ENCODE peak calls at places on chromosome 16, in nine cellular contexts. D is HCT116, P is GM23338, X is GM23248, Z is neural progenitor cell, W is OCI-LY7, V is hepatocyte, A is PC-3, M is SK-N-SH. S is an unnamed sample. For H3K4me1, the result is how much of the 10 kb centered on the place peaks cover.

GRCh38 chr16:87702325-87702811 is 63.4 kb downstream of the KLHDC4 start:
- DNase-seq in Z (peak), V (peak), X (peak), W (peak), P (peak), D (no peak), A (no peak), M (peak), S (no peak)

GRCh38 chr16:85331685-85332084 is 219.4 kb upstream of the CIBAR2 start:
- DNase-seq in X (no peak), V (peak), Z (no peak), D (peak), A (no peak), P (no peak), W (no peak), M (no peak), S (no peak)

GRCh38 chr16:86740817-86741799 is 162.8 kb downstream of the FOXL1 start:
- DNase-seq in X (peak), P (peak), A (peak), V (peak), D (no peak), M (no peak), W (no peak), Z (peak), S (no peak)

GRCh38 chr16:3769942-3770341 is 52.6 kb upstream of the TRAP1 start:
- DNase-seq in M (no peak), X (no peak), P (no peak), V (no peak), W (no peak), D (no peak), A (no peak), Z (no peak), S (no peak)

GRCh38 chr16:1787056-1787321 is 4.2 kb downstream of the NUBP2 start:
- DNase-seq in Z (no peak), A (no peak), V (no peak), M (no peak), P (no peak), D (no peak), W (no peak), X (no peak), S (no peak)

GRCh38 chr16:58548378-58548777 is 33.1 kb downstream of the SETD6 start:
- DNase-seq in V (no peak), W (no peak), P (no peak), X (no peak), M (no peak), A (no peak), Z (no peak), D (no peak), S (no peak)

GRCh38 chr16:83833921-83834320 is 26.1 kb downstream of the HSBP1 start:
- DNase-seq in M (no peak), W (no peak), D (no peak), V (no peak), P (no peak), Z (no peak), A (no peak), X (no peak), S (no peak)

GRCh38 chr16:239948-240277 is 5.3 kb downstream of the FAM234A start:
- DNase-seq in P (no peak), M (no peak), W (no peak), A (no peak), V (no peak), X (peak), Z (no peak), D (no peak), S (no peak)

GRCh38 chr16:3819741-3820724 is 60.5 kb downstream of the CREBBP start:
- DNase-seq in P (no peak), X (peak), D (peak), A (peak), Z (no peak), M (peak), W (no peak), V (peak), S (no peak)

GRCh38 chr16:24896439-24896838 is 50.7 kb downstream of the SLC5A11 start:
- DNase-seq in D (no peak), A (no peak), V (no peak), P (no peak), M (no peak), Z (no peak), X (no peak), W (peak), S (no peak)

GRCh38 chr16:71555230-71555891 is 21.5 kb downstream of the TAT start:
- DNase-seq in P (no peak), V (no peak), A (no peak), W (no peak), Z (no peak), M (no peak), X (no peak), D (no peak), S (no peak)

GRCh38 chr16:27463741-27464662 is 62.0 kb downstream of the IL21R start:
- DNase-seq in W (no peak), V (no peak), P (no peak), X (no peak), M (no peak), D (no peak), Z (no peak), A (no peak), S (no peak)

GRCh38 chr16:8943001-8943763 is 20.5 kb downstream of the USP7 start:
- DNase-seq in V (no peak), D (no peak), A (no peak), P (no peak), W (peak), Z (peak), X (no peak), M (no peak), S (no peak)
- H3K4me1 ChIP-seq in V (under half), D (under half), A (under half), P (half or more), W (half or more), Z (under half), X (under half), M (under half), S (half or more)

GRCh38 chr16:19116711-19117449 is 3.1 kb downstream of the ITPRIPL2 start:
- DNase-seq in Z (no peak), V (no peak), M (no peak), X (peak), D (no peak), P (peak), W (peak), A (no peak), S (no peak)

GRCh38 chr16:19119564-19119963 is 5.8 kb downstream of the ITPRIPL2 start:
- DNase-seq in M (no peak), Z (no peak), X (peak), D (no peak), A (peak), P (no peak), W (peak), V (no peak), S (no peak)

GRCh38 chr16:19115148-19116021 is 1.6 kb downstream of the ITPRIPL2 start:
- DNase-seq in P (peak), Z (no peak), D (no peak), X (no peak), W (no peak), V (no peak), A (no peak), M (peak), S (no peak)

GRCh38 chr16:19114359-19115147 is 789 bp downstream of the ITPRIPL2 start:
- DNase-seq in X (peak), V (peak), Z (peak), W (no peak), A (peak), M (peak), D (no peak), P (peak), S (no peak)

DNA sequence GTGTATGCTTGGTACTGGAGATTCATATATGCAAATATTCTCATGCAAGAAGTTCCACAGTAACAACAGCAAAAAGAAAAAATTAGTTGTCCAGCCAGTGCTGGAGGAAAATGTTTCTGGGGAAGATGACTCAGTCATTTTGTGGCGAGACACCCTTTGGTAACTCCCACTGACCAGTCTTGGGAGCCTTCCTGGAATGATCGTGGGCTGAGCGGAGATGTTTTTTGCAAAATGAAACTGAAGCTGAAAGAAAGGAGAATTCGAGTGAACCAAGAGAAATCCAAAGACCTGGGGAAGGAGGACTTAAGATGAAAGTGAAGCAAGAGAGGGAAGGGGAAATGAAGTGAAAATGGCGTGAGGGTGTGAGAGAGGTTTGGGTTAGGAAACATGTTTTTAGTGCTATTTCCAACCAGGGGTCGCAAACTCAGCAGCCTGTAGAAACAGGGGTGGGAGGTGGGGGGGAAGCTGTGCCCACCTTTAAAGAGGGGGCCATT is 5.2 kb downstream of the ITPRIPL2 start:
- DNase-seq in X (peak), M (no peak), D (no peak), W (no peak), A (peak), Z (no peak), P (no peak), V (peak), S (no peak)
- TF ChIP-seq EZH2phosphoT487 in X (no peak), M (no peak), D (no peak), W (no peak), A (no peak), Z (no peak), P (no peak), V (no peak), S (no peak)

GRCh38 chr16:54070944-54071343 is 215.6 kb downstream of the IRX3 start:
- DNase-seq in W (no peak), A (no peak), Z (no peak), P (no peak), X (no peak), D (no peak), V (no peak), M (no peak), S (no peak)

GRCh38 chr16:54069601-54070239 is 216.9 kb downstream of the IRX3 start:
- DNase-seq in W (no peak), P (no peak), V (no peak), Z (no peak), X (no peak), M (peak), D (no peak), A (no peak), S (no peak)

GRCh38 chr16:54066451-54067056 is 220.0 kb downstream of the IRX3 start:
- DNase-seq in Z (no peak), M (no peak), A (peak), P (no peak), V (no peak), W (no peak), X (peak), D (no peak), S (no peak)

GRCh38 chr16:54068212-54068611 is 218.4 kb downstream of the IRX3 start:
- DNase-seq in W (no peak), D (no peak), P (no peak), V (no peak), A (no peak), Z (no peak), X (no peak), M (no peak), S (no peak)

DNA sequence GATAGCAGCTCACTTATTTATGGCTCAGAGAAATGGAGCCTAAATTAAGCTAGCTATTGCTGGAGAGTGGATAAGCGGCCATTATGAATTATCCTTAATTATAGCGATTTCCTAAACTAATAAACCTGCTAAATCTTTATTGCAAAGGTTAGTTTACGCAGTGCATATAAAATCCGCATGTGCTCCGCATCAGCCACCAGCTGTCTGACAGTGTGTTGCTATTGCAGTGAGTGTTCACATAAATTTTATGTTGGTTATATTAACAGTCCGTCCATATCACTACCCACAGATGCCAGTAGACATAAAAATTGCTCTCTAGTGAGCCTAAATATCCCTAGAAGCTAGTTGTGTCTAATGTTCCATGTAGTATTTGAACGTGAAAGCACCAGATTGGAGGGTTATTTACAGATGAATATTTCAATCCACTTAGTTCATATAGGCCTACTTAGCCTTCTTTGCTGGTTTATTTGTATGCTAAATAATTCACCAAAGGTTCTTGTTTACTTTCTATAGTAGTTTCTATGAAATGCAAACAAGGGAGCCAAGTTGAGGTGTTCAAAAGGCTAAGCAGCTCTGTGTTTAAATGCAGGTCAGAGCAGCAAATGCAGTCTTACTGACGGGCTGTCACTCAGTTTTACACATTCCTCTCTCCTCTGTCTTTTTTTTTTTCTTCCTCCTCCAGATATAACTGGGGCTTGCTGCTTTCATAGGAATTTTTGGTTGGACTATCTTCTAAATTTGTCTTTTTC is 219.1 kb downstream of the IRX3 start:
- DNase-seq in P (no peak), A (no peak), V (no peak), Z (no peak), M (no peak), D (no peak), X (no peak), W (no peak), S (no peak)
- H3K4me2 ChIP-seq in P (peak), A (no peak), V (peak), Z (no peak), M (no peak), D (no peak), X (no peak), W (no peak), S (no peak)

GRCh38 chr16:49663081-49664057 is 192.5 kb downstream of the ZNF423 start:
- DNase-seq in P (no peak), V (peak), Z (no peak), A (no peak), X (peak), M (peak), W (no peak), D (no peak), S (no peak)
- H3K4me1 ChIP-seq in P (under half), V (half or more), Z (under half), A (under half), X (under half), M (half or more), W (under half), D (under half), S (under half)

DNA sequence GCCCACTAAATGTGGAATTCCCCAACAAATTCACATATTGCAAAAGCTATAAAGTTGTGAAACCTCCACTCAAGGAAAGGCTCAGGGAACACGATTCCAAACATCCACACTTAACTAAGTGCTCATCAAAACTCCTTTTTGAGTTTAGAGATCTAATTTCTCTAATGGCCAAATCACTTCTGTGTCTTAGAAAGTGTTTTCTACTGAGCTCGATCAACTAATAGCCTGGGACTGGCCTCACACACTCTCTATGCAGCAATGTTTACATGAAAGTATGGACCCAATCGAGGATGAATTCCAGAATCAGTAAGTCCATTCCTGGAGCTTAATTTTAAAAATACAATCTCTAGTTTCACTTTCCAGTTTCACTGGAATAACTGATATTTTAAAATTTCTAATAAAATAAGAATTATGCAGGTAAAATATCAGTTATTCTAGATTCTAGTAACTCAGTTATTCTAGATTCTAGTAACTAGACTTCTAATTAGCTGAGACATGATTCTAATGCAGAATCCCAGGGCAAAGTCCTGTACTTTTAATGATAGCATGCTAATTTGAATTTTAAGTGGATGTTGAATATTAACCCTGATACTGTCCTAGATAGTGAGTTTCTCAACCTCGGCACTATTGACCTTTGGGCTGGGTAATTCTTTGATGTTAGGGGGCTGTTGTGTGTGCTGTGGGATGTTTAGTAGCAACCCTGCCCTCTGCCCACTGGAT is 30.6 kb downstream of the SALL1 start:
- DNase-seq in X (no peak), Z (no peak), M (no peak), V (peak), P (no peak), A (no peak), D (no peak), W (no peak), S (no peak)
- TF ChIP-seq EZH2phosphoT487 in X (no peak), Z (no peak), M (no peak), V (no peak), P (no peak), A (no peak), D (no peak), W (no peak), S (no peak)

GRCh38 chr16:66469291-66469931 is 42.3 kb downstream of the BEAN1 start:
- DNase-seq in Z (no peak), D (no peak), V (no peak), A (no peak), P (no peak), M (no peak), X (no peak), W (no peak), S (no peak)

GRCh38 chr16:66469932-66470546 is 42.9 kb downstream of the BEAN1 start:
- DNase-seq in Z (no peak), M (no peak), X (no peak), W (no peak), V (no peak), A (no peak), P (no peak), D (no peak), S (no peak)

GRCh38 chr16:66471696-66472393 is 44.8 kb downstream of the BEAN1 start:
- DNase-seq in A (no peak), X (no peak), P (peak), V (no peak), D (no peak), Z (no peak), W (no peak), M (no peak), S (no peak)

GRCh38 chr16:66471264-66471663 is 44.2 kb downstream of the BEAN1 start:
- DNase-seq in D (no peak), P (no peak), M (no peak), X (no peak), Z (no peak), W (no peak), A (no peak), V (no peak), S (no peak)

GRCh38 chr16:66470556-66470955 is 43.5 kb downstream of the BEAN1 start:
- DNase-seq in M (no peak), P (no peak), X (no peak), A (no peak), Z (no peak), D (no peak), V (no peak), W (no peak), S (no peak)
- H3K4me2 ChIP-seq in M (no peak), P (no peak), X (no peak), A (no peak), Z (no peak), D (no peak), V (no peak), W (no peak), S (no peak)

GRCh38 chr16:50363656-50364055 is 5.1 kb downstream of the BRD7 start:
- DNase-seq in X (no peak), V (no peak), P (no peak), M (no peak), Z (no peak), D (no peak), A (no peak), W (no peak), S (no peak)
- H3K4me1 ChIP-seq in X (under half), V (under half), P (under half), M (under half), Z (under half), D (under half), A (under half), W (under half), S (under half)

DNA sequence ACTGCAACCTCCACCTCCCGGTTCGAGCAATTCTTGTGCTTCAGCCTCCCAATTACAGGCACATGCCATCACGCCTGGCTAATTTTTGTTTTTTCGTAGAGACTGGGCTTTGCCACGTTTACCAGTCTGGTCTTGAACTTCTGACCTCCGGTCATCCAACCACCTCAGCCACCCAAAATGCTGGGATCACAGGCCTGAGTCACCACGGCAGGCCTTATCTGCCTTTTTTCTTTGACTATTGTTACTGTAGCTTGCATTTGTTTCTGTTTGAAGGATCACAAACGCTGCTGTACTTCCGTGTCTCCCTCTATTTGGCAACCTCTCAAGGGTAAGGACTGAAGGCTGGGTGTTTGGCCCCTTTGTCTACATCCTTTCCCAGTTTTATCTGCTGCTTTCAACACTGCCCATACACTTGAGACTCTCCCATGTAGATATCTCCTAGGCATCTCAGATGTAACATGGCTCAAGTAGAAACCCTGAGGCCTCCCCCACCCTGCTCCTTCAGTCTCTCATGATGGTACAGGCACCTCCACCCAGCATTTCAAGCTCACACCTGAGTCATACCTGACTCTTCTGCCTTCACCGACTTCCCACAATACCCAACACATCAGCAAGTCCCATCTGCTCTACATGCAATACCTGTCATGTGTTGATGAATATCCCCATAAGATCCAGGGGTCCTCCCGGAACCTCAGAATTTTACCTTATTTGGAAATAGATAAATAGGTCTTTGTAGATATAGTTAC is 219.0 kb downstream of the CPPED1 start:
- DNase-seq in M (no peak), Z (no peak), P (no peak), D (no peak), X (no peak), A (no peak), W (no peak), V (no peak), S (no peak)
- TF ChIP-seq EZH2phosphoT487 in M (no peak), Z (no peak), P (no peak), D (no peak), X (no peak), A (no peak), W (no peak), V (no peak), S (no peak)

S was measured in MM.1S.